ENCODE peak calls at places on chromosome 1, in five cellular contexts. K is thoracic aorta, T is GM12865, V is lower leg skin, U is RWPE1. A is an unnamed sample.

GRCh38 chr1:41672641-41673313 is 188.3 kb upstream of the EDN2 start:
- DNase-seq in U (no peak), V (no peak), K (no peak), T (no peak), A (no peak)

GRCh38 chr1:112308716-112309115 is 87.3 kb upstream of the CTTNBP2NL start:
- DNase-seq in U (no peak), T (no peak), K (no peak), V (no peak), A (no peak)

GRCh38 chr1:28417441-28418277 is 48.1 kb downstream of the PHACTR4 start:
- DNase-seq in V (no peak), T (peak), K (no peak), U (peak), A (no peak)

GRCh38 chr1:101200513-101200912 is 36.3 kb upstream of the S1PR1 start:
- DNase-seq in T (no peak), V (no peak), K (no peak), U (peak), A (no peak)

GRCh38 chr1:114388432-114389003 is 122.5 kb downstream of the TRIM33 start:
- DNase-seq in V (no peak), K (no peak), T (no peak), U (no peak), A (no peak)

GRCh38 chr1:201636065-201636464 is 97.1 kb downstream of the NAV1 start:
- DNase-seq in T (no peak), U (no peak), K (no peak), V (no peak), A (no peak)

GRCh38 chr1:2204384-2205190 is 10.0 kb upstream of the FAAP20 start:
- DNase-seq in T (no peak), K (no peak), V (peak), U (peak), A (peak)

GRCh38 chr1:53069265-53069662 is 7.3 kb downstream of the PODN start:
- DNase-seq in T (no peak), V (no peak), K (no peak), U (no peak), A (peak)

GRCh38 chr1:106676021-106676420 is 380.5 kb upstream of the PRMT6 start:
- DNase-seq in U (peak), V (no peak), K (no peak), T (no peak), A (no peak)

GRCh38 chr1:154989195-154989860 is 4.1 kb upstream of the LENEP start:
- DNase-seq in K (no peak), T (no peak), V (no peak), U (no peak), A (no peak)

GRCh38 chr1:154990276-154990675 is 3.1 kb upstream of the LENEP start:
- DNase-seq in T (no peak), U (no peak), V (no peak), K (no peak), A (no peak)

GRCh38 chr1:154994269-154994977 is 1.0 kb downstream of the LENEP start:
- DNase-seq in T (no peak), U (no peak), V (no peak), K (no peak), A (no peak)

GRCh38 chr1:154993572-154994268 is at the start of gene LENEP:
- DNase-seq in U (no peak), V (no peak), K (no peak), T (no peak), A (no peak)

GRCh38 chr1:154992721-154993571 is 440 bp upstream of the LENEP start:
- DNase-seq in U (no peak), V (no peak), K (no peak), T (no peak), A (no peak)
- TF ChIP-seq CTCF in U (no peak), V (no peak), K (no peak), T (no peak), A (no peak)

GRCh38 chr1:18246543-18246942 is 138.9 kb downstream of the IGSF21 start:
- DNase-seq in K (no peak), U (no peak), V (no peak), T (no peak), A (no peak)
- TF ChIP-seq CTCF in K (no peak), U (no peak), V (no peak), T (peak), A (no peak)

GRCh38 chr1:6069573-6069972 is 23.9 kb downstream of the KCNAB2 start:
- DNase-seq in T (no peak), U (no peak), V (no peak), K (no peak), A (no peak)
- TF ChIP-seq CTCF in T (no peak), U (no peak), V (no peak), K (no peak), A (no peak)

GRCh38 chr1:212542761-212543187 is 65.8 kb upstream of the ATF3 start:
- DNase-seq in K (no peak), V (no peak), T (no peak), U (no peak), A (no peak)
- TF ChIP-seq CTCF in K (no peak), V (no peak), T (no peak), U (no peak), A (no peak)